ENCODE peak calls at places on chromosomes 7 and 10, in five cellular contexts. One of them, this sample, is unnamed.

GRCh38 chr7:101527844-101528667 is 101.0 kb downstream of the MYL10 start:
- DNase-seq in HepG2: no peak
- DNase-seq in SK-N-SH: no peak
- DNase-seq in HEK293T: no peak
- DNase-seq in K562: no peak
- DNase-seq in this sample: no peak

GRCh38 chr7:147651601-147652000 is 939.0 kb upstream of the C7orf33 start:
- DNase-seq in SK-N-SH: no peak
- DNase-seq in K562: no peak
- DNase-seq in HepG2: no peak
- DNase-seq in HEK293T: no peak
- DNase-seq in this sample: no peak

GRCh38 chr7:43872401-43873165 is 3.3 kb upstream of the MRPS24 start:
- DNase-seq in HEK293T: no peak
- DNase-seq in HepG2: no peak
- DNase-seq in SK-N-SH: peak
- DNase-seq in K562: peak
- DNase-seq in this sample: no peak

GRCh38 chr7:50418526-50418925 is 31.6 kb downstream of the FIGNL1 start:
- DNase-seq in HepG2: no peak
- DNase-seq in K562: no peak
- DNase-seq in HEK293T: no peak
- DNase-seq in SK-N-SH: no peak
- DNase-seq in this sample: no peak

GRCh38 chr7:11328309-11328708 is 354.6 kb downstream of the PHF14 start:
- DNase-seq in SK-N-SH: no peak
- DNase-seq in HEK293T: no peak
- DNase-seq in K562: no peak
- DNase-seq in HepG2: no peak
- DNase-seq in this sample: no peak

GRCh38 chr10:122699796-122700466 is at the start of gene C10orf120:
- DNase-seq in HEK293T: no peak
- DNase-seq in K562: no peak
- DNase-seq in HepG2: no peak
- DNase-seq in SK-N-SH: no peak
- DNase-seq in this sample: no peak

GRCh38 chr7:30348083-30348560 is 63.7 kb downstream of the ZNRF2 start:
- DNase-seq in HEK293T: no peak
- DNase-seq in K562: peak
- DNase-seq in HepG2: peak
- DNase-seq in SK-N-SH: no peak
- DNase-seq in this sample: peak

GRCh38 chr10:112441520-112441919 is 5.2 kb downstream of the ZDHHC6 start:
- DNase-seq in HEK293T: no peak
- DNase-seq in K562: no peak
- DNase-seq in SK-N-SH: no peak
- DNase-seq in HepG2: no peak
- DNase-seq in this sample: no peak

GRCh38 chr7:139855498-139856270 is 26.6 kb downstream of the TBXAS1 start:
- DNase-seq in HEK293T: no peak
- DNase-seq in K562: peak
- DNase-seq in SK-N-SH: no peak
- DNase-seq in HepG2: no peak
- DNase-seq in this sample: peak

GRCh38 chr10:89347706-89348457 is 20.1 kb downstream of the IFIT3 start:
- DNase-seq in HEK293T: no peak
- DNase-seq in K562: no peak
- DNase-seq in HepG2: no peak
- DNase-seq in SK-N-SH: no peak
- DNase-seq in this sample: no peak

GRCh38 chr10:89348458-89348857 is 20.7 kb downstream of the IFIT3 start:
- DNase-seq in HEK293T: no peak
- DNase-seq in K562: no peak
- DNase-seq in HepG2: no peak
- DNase-seq in SK-N-SH: no peak
- DNase-seq in this sample: no peak

GRCh38 chr10:89352802-89353201 is 25.0 kb downstream of the IFIT3 start:
- DNase-seq in HEK293T: no peak
- DNase-seq in HepG2: no peak
- DNase-seq in SK-N-SH: no peak
- DNase-seq in K562: peak
- DNase-seq in this sample: no peak

GRCh38 chr10:89352039-89352597 is 24.3 kb downstream of the IFIT3 start:
- DNase-seq in HepG2: peak
- DNase-seq in SK-N-SH: no peak
- DNase-seq in K562: peak
- DNase-seq in HEK293T: no peak
- DNase-seq in this sample: no peak

GRCh38 chr10:89351402-89352038 is 23.7 kb downstream of the IFIT3 start:
- DNase-seq in SK-N-SH: no peak
- DNase-seq in K562: no peak
- DNase-seq in HEK293T: no peak
- DNase-seq in HepG2: no peak
- DNase-seq in this sample: peak
- TF ChIP-seq FOXM1 in SK-N-SH: no peak
- TF ChIP-seq FOXM1 in K562: no peak
- TF ChIP-seq FOXM1 in HEK293T: no peak
- TF ChIP-seq FOXM1 in HepG2: no peak
- TF ChIP-seq FOXM1 in this sample: no peak

GRCh38 chr10:127889605-127890195 is 3.0 kb downstream of the CLRN3 start:
- DNase-seq in K562: no peak
- DNase-seq in HEK293T: no peak
- DNase-seq in HepG2: no peak
- DNase-seq in SK-N-SH: no peak
- DNase-seq in this sample: no peak
- TF ChIP-seq FOXM1 in K562: no peak
- TF ChIP-seq FOXM1 in HEK293T: no peak
- TF ChIP-seq FOXM1 in HepG2: no peak
- TF ChIP-seq FOXM1 in SK-N-SH: no peak
- TF ChIP-seq FOXM1 in this sample: no peak

GRCh38 chr7:32068411-32068905 is 1.7 kb downstream of the PDE1C start:
- DNase-seq in HepG2: no peak
- DNase-seq in K562: no peak
- DNase-seq in HEK293T: no peak
- DNase-seq in SK-N-SH: no peak
- DNase-seq in this sample: no peak
- TF ChIP-seq FOXM1 in HepG2: no peak
- TF ChIP-seq FOXM1 in K562: no peak
- TF ChIP-seq FOXM1 in HEK293T: no peak
- TF ChIP-seq FOXM1 in SK-N-SH: no peak
- TF ChIP-seq FOXM1 in this sample: no peak

DNA sequence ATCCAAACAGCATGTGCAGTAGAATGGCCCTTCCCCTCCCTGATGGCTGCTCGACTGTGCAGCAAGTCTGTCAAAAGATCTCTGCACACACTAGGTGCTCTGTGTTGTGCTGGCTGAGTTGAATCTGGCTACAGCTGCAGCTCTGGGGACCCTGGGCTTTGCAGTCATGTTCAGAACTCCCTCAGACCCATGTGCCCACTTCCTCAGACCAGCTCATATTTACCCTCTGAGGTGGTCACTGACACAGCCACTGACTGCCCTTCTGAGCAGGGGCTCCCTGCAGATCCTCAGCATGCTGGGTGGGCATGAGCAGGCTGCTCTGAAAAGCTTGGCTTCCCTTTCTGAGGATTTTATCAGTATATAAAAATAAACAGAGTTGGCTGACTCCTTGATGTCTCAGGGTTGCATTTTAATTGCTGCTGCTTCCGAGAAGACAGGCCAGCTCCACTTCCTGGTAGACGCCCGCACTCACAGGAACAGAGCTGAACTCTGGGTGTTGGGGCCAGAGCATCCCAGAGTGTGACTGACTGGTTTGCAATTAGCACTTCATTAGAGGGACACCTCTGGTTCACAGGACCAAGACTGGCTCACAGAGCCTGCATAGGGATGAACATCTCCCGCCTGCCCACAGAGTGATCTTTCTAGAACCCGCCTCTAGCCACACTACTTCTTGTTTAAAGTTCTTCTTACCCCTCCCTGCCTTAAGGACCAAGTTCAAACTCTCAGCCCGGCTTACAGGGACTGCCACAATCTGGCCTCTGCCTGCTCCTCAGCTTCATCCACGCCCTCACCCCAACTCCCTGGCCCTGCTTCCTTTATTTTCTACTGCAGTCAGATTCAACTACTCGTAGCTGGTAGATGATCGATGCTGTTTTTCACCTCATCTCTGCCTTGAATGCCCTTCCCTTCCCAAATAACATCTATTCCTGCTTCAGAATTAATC is 508.1 kb downstream of the RPS24 start:
- DNase-seq in SK-N-SH: no peak
- DNase-seq in K562: no peak
- DNase-seq in HepG2: no peak
- DNase-seq in HEK293T: no peak
- DNase-seq in this sample: no peak
- TF ChIP-seq FOXM1 in SK-N-SH: no peak
- TF ChIP-seq FOXM1 in K562: no peak
- TF ChIP-seq FOXM1 in HepG2: no peak
- TF ChIP-seq FOXM1 in HEK293T: no peak
- TF ChIP-seq FOXM1 in this sample: no peak

GRCh38 chr10:52250562-52250961 is 63.5 kb upstream of the DKK1 start:
- DNase-seq in HepG2: no peak
- DNase-seq in K562: no peak
- DNase-seq in HEK293T: no peak
- DNase-seq in SK-N-SH: no peak
- DNase-seq in this sample: no peak

GRCh38 chr10:52252322-52252721 is 61.8 kb upstream of the DKK1 start:
- DNase-seq in HEK293T: no peak
- DNase-seq in SK-N-SH: no peak
- DNase-seq in HepG2: no peak
- DNase-seq in K562: no peak
- DNase-seq in this sample: no peak

GRCh38 chr10:52249850-52250395 is 64.2 kb upstream of the DKK1 start:
- DNase-seq in HepG2: no peak
- DNase-seq in K562: no peak
- DNase-seq in HEK293T: no peak
- DNase-seq in SK-N-SH: no peak
- DNase-seq in this sample: no peak

GRCh38 chr10:52245547-52245946 is 68.5 kb upstream of the DKK1 start:
- DNase-seq in K562: no peak
- DNase-seq in SK-N-SH: no peak
- DNase-seq in HEK293T: no peak
- DNase-seq in HepG2: no peak
- DNase-seq in this sample: no peak

GRCh38 chr10:52248697-52249306 is 65.3 kb upstream of the DKK1 start:
- DNase-seq in HepG2: no peak
- DNase-seq in SK-N-SH: no peak
- DNase-seq in K562: no peak
- DNase-seq in HEK293T: no peak
- DNase-seq in this sample: no peak
- TF ChIP-seq FOXM1 in HepG2: no peak
- TF ChIP-seq FOXM1 in SK-N-SH: no peak
- TF ChIP-seq FOXM1 in K562: no peak
- TF ChIP-seq FOXM1 in HEK293T: no peak
- TF ChIP-seq FOXM1 in this sample: no peak

This sample was measured in GM12878.